ENCODE peak calls at places on chromosome 10, in nine cellular contexts. One of them, this sample, is unnamed.

GRCh38 chr10:76697923-76698322 is 939.7 kb downstream of the KCNMA1 start:
- DNase-seq in CD4-positive, CD25-positive, alpha-beta regulatory T cell: no peak
- DNase-seq in HEK293T: peak; percentile 13
- DNase-seq in MCF 10A: no peak
- DNase-seq in activated CD8-positive, alpha-beta memory T cell treated with anti-CD3 and anti-CD28 coated beads for 48 hours: no peak
- DNase-seq in NCI-H526: no peak
- DNase-seq in fibroblast of mammary gland: no peak
- DNase-seq in A172: no peak
- DNase-seq in glutamatergic neuron: no peak
- DNase-seq in this sample: no peak

GRCh38 chr10:133162178-133162909 is 2.3 kb downstream of the KNDC1 start:
- DNase-seq in CD4-positive, CD25-positive, alpha-beta regulatory T cell: no peak
- DNase-seq in HEK293T: no peak
- DNase-seq in MCF 10A: peak; percentile 23
- DNase-seq in activated CD8-positive, alpha-beta memory T cell treated with anti-CD3 and anti-CD28 coated beads for 48 hours: no peak
- DNase-seq in NCI-H526: no peak
- DNase-seq in fibroblast of mammary gland: no peak
- DNase-seq in A172: no peak
- DNase-seq in glutamatergic neuron: no peak
- DNase-seq in this sample: no peak

GRCh38 chr10:47176206-47176902 is 123.6 kb upstream of the GDF10 start:
- DNase-seq in CD4-positive, CD25-positive, alpha-beta regulatory T cell: no peak
- DNase-seq in HEK293T: no peak
- DNase-seq in MCF 10A: no peak
- DNase-seq in activated CD8-positive, alpha-beta memory T cell treated with anti-CD3 and anti-CD28 coated beads for 48 hours: no peak
- DNase-seq in NCI-H526: no peak
- DNase-seq in fibroblast of mammary gland: no peak
- DNase-seq in A172: no peak
- DNase-seq in glutamatergic neuron: no peak
- DNase-seq in this sample: no peak

GRCh38 chr10:65556006-65556405 is 1369.8 kb upstream of the LRRTM3 start:
- DNase-seq in CD4-positive, CD25-positive, alpha-beta regulatory T cell: no peak
- DNase-seq in HEK293T: no peak
- DNase-seq in MCF 10A: no peak
- DNase-seq in activated CD8-positive, alpha-beta memory T cell treated with anti-CD3 and anti-CD28 coated beads for 48 hours: no peak
- DNase-seq in NCI-H526: no peak
- DNase-seq in fibroblast of mammary gland: no peak
- DNase-seq in A172: no peak
- DNase-seq in glutamatergic neuron: no peak
- DNase-seq in this sample: no peak

GRCh38 chr10:10977978-10978377 is 39.7 kb upstream of the CELF2 start:
- DNase-seq in CD4-positive, CD25-positive, alpha-beta regulatory T cell: no peak
- DNase-seq in HEK293T: no peak
- DNase-seq in MCF 10A: peak; percentile 30
- DNase-seq in activated CD8-positive, alpha-beta memory T cell treated with anti-CD3 and anti-CD28 coated beads for 48 hours: no peak
- DNase-seq in NCI-H526: no peak
- DNase-seq in fibroblast of mammary gland: peak; percentile 62
- DNase-seq in A172: no peak
- DNase-seq in glutamatergic neuron: no peak
- DNase-seq in this sample: no peak

GRCh38 chr10:70404906-70405824 is 1.2 kb downstream of the EIF4EBP2 start:
- DNase-seq in CD4-positive, CD25-positive, alpha-beta regulatory T cell: peak; percentile 13
- DNase-seq in HEK293T: peak; percentile 50
- DNase-seq in MCF 10A: peak; percentile 98
- DNase-seq in activated CD8-positive, alpha-beta memory T cell treated with anti-CD3 and anti-CD28 coated beads for 48 hours: no peak
- DNase-seq in NCI-H526: no peak
- DNase-seq in fibroblast of mammary gland: peak; percentile 98
- DNase-seq in A172: peak; percentile 82
- DNase-seq in glutamatergic neuron: no peak
- DNase-seq in this sample: peak; percentile 28

GRCh38 chr10:118753331-118753730 is 1.4 kb downstream of the CACUL1 start:
- DNase-seq in CD4-positive, CD25-positive, alpha-beta regulatory T cell: no peak
- DNase-seq in HEK293T: no peak
- DNase-seq in MCF 10A: no peak
- DNase-seq in activated CD8-positive, alpha-beta memory T cell treated with anti-CD3 and anti-CD28 coated beads for 48 hours: no peak
- DNase-seq in NCI-H526: no peak
- DNase-seq in fibroblast of mammary gland: peak; percentile 30
- DNase-seq in A172: no peak
- DNase-seq in glutamatergic neuron: no peak
- DNase-seq in this sample: no peak

GRCh38 chr10:100184426-100185219 is 1.2 kb downstream of the ERLIN1 start:
- DNase-seq in CD4-positive, CD25-positive, alpha-beta regulatory T cell: no peak
- DNase-seq in HEK293T: peak; percentile 50
- DNase-seq in MCF 10A: peak; percentile 28
- DNase-seq in activated CD8-positive, alpha-beta memory T cell treated with anti-CD3 and anti-CD28 coated beads for 48 hours: no peak
- DNase-seq in NCI-H526: peak; percentile 16
- DNase-seq in fibroblast of mammary gland: peak; percentile 43
- DNase-seq in A172: peak; percentile 27
- DNase-seq in glutamatergic neuron: no peak
- DNase-seq in this sample: no peak

GRCh38 chr10:11570751-11571150 is 40.7 kb downstream of the USP6NL start:
- DNase-seq in CD4-positive, CD25-positive, alpha-beta regulatory T cell: no peak
- DNase-seq in HEK293T: no peak
- DNase-seq in MCF 10A: no peak
- DNase-seq in activated CD8-positive, alpha-beta memory T cell treated with anti-CD3 and anti-CD28 coated beads for 48 hours: no peak
- DNase-seq in NCI-H526: no peak
- DNase-seq in fibroblast of mammary gland: no peak
- DNase-seq in A172: no peak
- DNase-seq in glutamatergic neuron: no peak
- DNase-seq in this sample: no peak

GRCh38 chr10:132198068-132198370 is 11.3 kb downstream of the DPYSL4 start:
- DNase-seq in CD4-positive, CD25-positive, alpha-beta regulatory T cell: no peak
- DNase-seq in HEK293T: no peak
- DNase-seq in MCF 10A: no peak
- DNase-seq in activated CD8-positive, alpha-beta memory T cell treated with anti-CD3 and anti-CD28 coated beads for 48 hours: no peak
- DNase-seq in NCI-H526: no peak
- DNase-seq in fibroblast of mammary gland: no peak
- DNase-seq in A172: no peak
- DNase-seq in glutamatergic neuron: no peak
- DNase-seq in this sample: no peak

GRCh38 chr10:129402459-129402858 is 64.6 kb upstream of the MGMT start:
- DNase-seq in CD4-positive, CD25-positive, alpha-beta regulatory T cell: no peak
- DNase-seq in HEK293T: no peak
- DNase-seq in MCF 10A: no peak
- DNase-seq in activated CD8-positive, alpha-beta memory T cell treated with anti-CD3 and anti-CD28 coated beads for 48 hours: no peak
- DNase-seq in NCI-H526: no peak
- DNase-seq in fibroblast of mammary gland: no peak
- DNase-seq in A172: no peak
- DNase-seq in glutamatergic neuron: no peak
- DNase-seq in this sample: no peak

GRCh38 chr10:71569775-71570588 is 149.6 kb downstream of the C10orf105 start:
- DNase-seq in CD4-positive, CD25-positive, alpha-beta regulatory T cell: peak; percentile 60
- DNase-seq in HEK293T: peak; percentile 80
- DNase-seq in MCF 10A: peak; percentile 73
- DNase-seq in activated CD8-positive, alpha-beta memory T cell treated with anti-CD3 and anti-CD28 coated beads for 48 hours: peak; percentile 90
- DNase-seq in NCI-H526: no peak
- DNase-seq in fibroblast of mammary gland: peak; percentile 34
- DNase-seq in A172: peak; percentile 38
- DNase-seq in glutamatergic neuron: peak; percentile 89
- DNase-seq in this sample: no peak

GRCh38 chr10:6068422-6068821 is 6.3 kb upstream of the IL2RA start:
- DNase-seq in CD4-positive, CD25-positive, alpha-beta regulatory T cell: peak; percentile 42
- DNase-seq in HEK293T: no peak
- DNase-seq in MCF 10A: no peak
- DNase-seq in activated CD8-positive, alpha-beta memory T cell treated with anti-CD3 and anti-CD28 coated beads for 48 hours: no peak
- DNase-seq in NCI-H526: no peak
- DNase-seq in fibroblast of mammary gland: no peak
- DNase-seq in A172: no peak
- DNase-seq in glutamatergic neuron: no peak
- DNase-seq in this sample: no peak

GRCh38 chr10:88865281-88865876 is 13.7 kb upstream of the ANKRD22 start:
- DNase-seq in CD4-positive, CD25-positive, alpha-beta regulatory T cell: no peak
- DNase-seq in HEK293T: no peak
- DNase-seq in MCF 10A: peak; percentile 53
- DNase-seq in activated CD8-positive, alpha-beta memory T cell treated with anti-CD3 and anti-CD28 coated beads for 48 hours: no peak
- DNase-seq in NCI-H526: no peak
- DNase-seq in fibroblast of mammary gland: peak; percentile 35
- DNase-seq in A172: no peak
- DNase-seq in glutamatergic neuron: no peak
- DNase-seq in this sample: no peak

GRCh38 chr10:100101526-100102076 is 19.9 kb upstream of the CPN1 start:
- DNase-seq in CD4-positive, CD25-positive, alpha-beta regulatory T cell: no peak
- DNase-seq in HEK293T: no peak
- DNase-seq in MCF 10A: peak; percentile 30
- DNase-seq in activated CD8-positive, alpha-beta memory T cell treated with anti-CD3 and anti-CD28 coated beads for 48 hours: no peak
- DNase-seq in NCI-H526: no peak
- DNase-seq in fibroblast of mammary gland: peak; percentile 30
- DNase-seq in A172: peak; percentile 10
- DNase-seq in glutamatergic neuron: no peak
- DNase-seq in this sample: no peak

GRCh38 chr10:133459454-133460207 is 5.9 kb downstream of the SCART1 start:
- DNase-seq in CD4-positive, CD25-positive, alpha-beta regulatory T cell: no peak
- DNase-seq in HEK293T: no peak
- DNase-seq in MCF 10A: no peak
- DNase-seq in activated CD8-positive, alpha-beta memory T cell treated with anti-CD3 and anti-CD28 coated beads for 48 hours: no peak
- DNase-seq in NCI-H526: no peak
- DNase-seq in fibroblast of mammary gland: no peak
- DNase-seq in A172: no peak
- DNase-seq in glutamatergic neuron: no peak
- DNase-seq in this sample: no peak

GRCh38 chr10:80579849-80580645 is 42.3 kb downstream of the SH2D4B start:
- DNase-seq in CD4-positive, CD25-positive, alpha-beta regulatory T cell: no peak
- DNase-seq in HEK293T: no peak
- DNase-seq in MCF 10A: no peak
- DNase-seq in activated CD8-positive, alpha-beta memory T cell treated with anti-CD3 and anti-CD28 coated beads for 48 hours: no peak
- DNase-seq in NCI-H526: no peak
- DNase-seq in fibroblast of mammary gland: no peak
- DNase-seq in A172: no peak
- DNase-seq in glutamatergic neuron: no peak
- DNase-seq in this sample: no peak

This sample was measured in GOT3.